ENCODE peak calls at places on chromosomes 7 and 10, in four cellular contexts. R is mammary epithelial cell; Y is GM23338; U is naive thymus-derived CD4-positive, alpha-beta T cell. L is an unnamed sample.
A peak's percentile ranks its signal among the peaks of the same experiment; 100 is the strongest.

GRCh38 chr10:47076949-47077348 is 165.7 kb downstream of the PTPN20 start:
- DNase-seq in Y (no peak), U (no peak), R (peak; percentile 31), L (no peak)

GRCh38 chr10:26642896-26643653 is 54.4 kb upstream of the PDSS1 start:
- DNase-seq in U (no peak), R (no peak), Y (peak; percentile 36), L (no peak)

GRCh38 chr7:29265208-29265923 is 70.8 kb downstream of the CHN2 start:
- DNase-seq in U (no peak), Y (no peak), R (peak; percentile 28), L (no peak)

GRCh38 chr7:121329460-121330052 is 756 bp downstream of the WNT16 start:
- DNase-seq in U (no peak), R (peak; percentile 37), Y (peak; percentile 79), L (no peak)

GRCh38 chr7:117153016-117153415 is 169.8 kb downstream of the WNT2 start:
- DNase-seq in Y (no peak), U (no peak), R (no peak), L (no peak)

GRCh38 chr7:143345428-143345900 is 17.0 kb downstream of the FAM131B start:
- DNase-seq in U (peak; percentile 55), Y (peak; percentile 95), R (peak; percentile 19), L (peak; percentile 55)

GRCh38 chr10:123180691-123181090 is 26.5 kb downstream of the BUB3 start:
- DNase-seq in Y (no peak), R (peak; percentile 5), U (no peak), L (no peak)

GRCh38 chr10:123995082-123995460 is 98.3 kb downstream of the CHST15 start:
- DNase-seq in Y (no peak), U (no peak), R (no peak), L (peak; percentile 60)

GRCh38 chr10:68665841-68666240 is 55.2 kb upstream of the CCAR1 start:
- DNase-seq in U (no peak), R (peak; percentile 19), Y (no peak), L (no peak)

GRCh38 chr7:75650062-75650461 is 88.7 kb downstream of the HIP1 start:
- DNase-seq in Y (peak; percentile 72), R (no peak), U (no peak), L (peak; percentile 84)

GRCh38 chr10:131778385-131778784 is 122.4 kb upstream of the PPP2R2D start:
- DNase-seq in Y (no peak), U (no peak), R (no peak), L (no peak)

GRCh38 chr7:127374181-127374580 is 18.3 kb downstream of the ZNF800 start:
- DNase-seq in R (no peak), U (no peak), Y (no peak), L (no peak)

GRCh38 chr7:86939197-86939814 is 120.1 kb downstream of the ELAPOR2 start:
- DNase-seq in R (peak; percentile 62), Y (peak; percentile 89), U (peak; percentile 53), L (no peak)

GRCh38 chr7:123303926-123304325 is 104.2 kb upstream of the SLC13A1 start:
- DNase-seq in R (no peak), Y (no peak), U (no peak), L (no peak)

GRCh38 chr10:97731346-97732051 is 5.4 kb upstream of the ZFYVE27 start:
- DNase-seq in R (peak; percentile 64), Y (peak; percentile 92), U (peak; percentile 53), L (peak; percentile 50)

GRCh38 chr10:63140077-63140476 is 6.9 kb downstream of the NRBF2 start:
- DNase-seq in Y (no peak), U (no peak), R (peak; percentile 50), L (no peak)

GRCh38 chr7:87199700-87200450 is 19.7 kb downstream of the TMEM243 start:
- DNase-seq in Y (no peak), R (no peak), U (no peak), L (no peak)

GRCh38 chr10:114337510-114338462 is 66.5 kb downstream of the AFAP1L2 start:
- DNase-seq in Y (peak; percentile 73), U (no peak), R (no peak), L (no peak)

DNA sequence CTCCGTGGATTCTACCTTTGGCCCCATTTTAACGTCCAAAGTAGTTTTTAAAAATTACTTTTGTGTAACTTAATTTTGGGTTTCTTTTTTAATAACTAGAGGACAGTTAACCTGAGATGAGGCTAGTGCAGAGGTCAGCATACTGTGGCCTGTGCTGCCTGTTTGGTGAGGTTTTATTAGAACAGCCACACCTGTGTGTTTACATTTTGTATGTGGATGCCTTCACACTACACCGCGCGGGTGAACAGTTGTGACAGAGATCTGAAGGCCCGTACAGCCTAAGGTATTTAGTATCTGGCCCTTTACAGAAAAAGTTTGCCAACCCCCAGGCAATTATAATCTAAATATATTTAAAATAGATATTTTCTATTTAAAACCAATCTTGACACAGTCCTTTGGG is 46.9 kb downstream of the STK17A start:
- DNase-seq in Y (no peak), R (no peak), U (no peak), L (no peak)
- H3K4me1 ChIP-seq in Y (peaks cover 7% of the 10 kb centered on the region), R (peaks cover 5% of the 10 kb centered on the region), U (peaks cover 51% of the 10 kb centered on the region), L (no peaks in the 10 kb centered on the region)

GRCh38 chr7:6160191-6160623 is 112.2 kb downstream of the CYTH3 start:
- DNase-seq in U (no peak), R (peak; percentile 6), Y (peak; percentile 83), L (peak; percentile 79)
- H3K4me1 ChIP-seq in U (no peaks in the 10 kb centered on the region), R (no peaks in the 10 kb centered on the region), Y (no peaks in the 10 kb centered on the region), L (no peaks in the 10 kb centered on the region)

GRCh38 chr10:79111846-79112614 is 43.3 kb downstream of the ZMIZ1 start:
- DNase-seq in Y (no peak), U (no peak), R (no peak), L (no peak)

GRCh38 chr10:79115302-79115701 is 46.5 kb downstream of the ZMIZ1 start:
- DNase-seq in U (no peak), Y (no peak), R (no peak), L (no peak)

GRCh38 chr10:79113827-79114226 is 45.1 kb downstream of the ZMIZ1 start:
- DNase-seq in Y (peak; percentile 48), R (no peak), U (no peak), L (no peak)

GRCh38 chr10:79111427-79111826 is 42.7 kb downstream of the ZMIZ1 start:
- DNase-seq in Y (no peak), R (peak; percentile 86), U (no peak), L (no peak)

GRCh38 chr10:79112898-79113431 is 44.2 kb downstream of the ZMIZ1 start:
- DNase-seq in U (no peak), R (peak; percentile 91), Y (no peak), L (peak; percentile 59)
- H3K4me1 ChIP-seq in U (no peaks in the 10 kb centered on the region), R (peaks cover 51% of the 10 kb centered on the region), Y (peaks cover 21% of the 10 kb centered on the region), L (peaks cover 32% of the 10 kb centered on the region)

GRCh38 chr10:50540826-50541122 is 83.0 kb downstream of the SGMS1 start:
- DNase-seq in R (no peak), U (no peak), Y (no peak), L (no peak)
- H3K4me1 ChIP-seq in R (peaks cover 3% of the 10 kb centered on the region), U (peaks cover 13% of the 10 kb centered on the region), Y (peaks cover 11% of the 10 kb centered on the region), L (no peaks in the 10 kb centered on the region)

DNA sequence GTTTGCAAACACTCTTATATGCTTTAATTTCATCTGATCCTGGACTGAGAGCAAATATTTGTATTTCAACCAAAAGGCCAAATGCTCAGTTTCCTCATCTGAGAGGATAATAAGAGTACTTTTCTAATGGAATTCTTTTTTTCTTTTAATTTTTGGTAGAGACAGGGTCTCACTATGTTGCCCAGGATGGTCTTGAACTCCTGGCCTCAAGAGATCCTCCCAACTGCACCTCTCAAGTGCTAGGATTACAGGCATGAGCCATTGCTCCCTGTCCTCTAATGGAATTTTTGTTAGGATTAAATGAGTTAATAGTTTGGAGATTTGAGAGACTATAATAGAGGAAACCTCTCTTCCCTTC is 68.4 kb upstream of the KMT2E start:
- DNase-seq in U (no peak), R (no peak), Y (no peak), L (no peak)
- H3K4me1 ChIP-seq in U (peaks cover 50% of the 10 kb centered on the region), R (peaks cover 33% of the 10 kb centered on the region), Y (no peaks in the 10 kb centered on the region), L (peaks cover 20% of the 10 kb centered on the region)